ENCODE peak calls at places on chromosomes 1 and 21, in seven cellular contexts. K, O, E, V, Q, L and N are unnamed samples.

GRCh38 chr1:104991702-104992101 is 1242.0 kb downstream of the AMY1C start:
- DNase-seq in K (no peak), O (no peak), E (no peak), V (no peak), Q (no peak), L (no peak), N (no peak)

GRCh38 chr1:150615346-150616201 is 13.8 kb downstream of the ENSA start:
- DNase-seq in K (no peak), O (no peak), E (peak), V (no peak), Q (no peak), L (no peak), N (no peak)

GRCh38 chr1:147515046-147515869 is 26.0 kb upstream of the BCL9 start:
- DNase-seq in K (no peak), O (no peak), E (peak), V (no peak), Q (peak), L (no peak), N (no peak)

GRCh38 chr1:225437710-225438437 is 10.0 kb upstream of the LBR start:
- DNase-seq in K (no peak), O (no peak), E (peak), V (no peak), Q (no peak), L (peak), N (no peak)

GRCh38 chr21:14614287-14614686 is 68.2 kb upstream of the SAMSN1 start:
- DNase-seq in K (no peak), O (no peak), E (no peak), V (no peak), Q (no peak), L (no peak), N (no peak)

GRCh38 chr1:36148821-36149236 is 457 bp downstream of the TRAPPC3 start:
- DNase-seq in K (no peak), O (no peak), E (no peak), V (no peak), Q (no peak), L (no peak), N (no peak)

GRCh38 chr1:171611306-171611705 is 10.7 kb upstream of the MYOCOS start:
- DNase-seq in K (no peak), O (peak), E (no peak), V (no peak), Q (peak), L (no peak), N (peak)

GRCh38 chr1:88736633-88737248 is 52.7 kb downstream of the PKN2 start:
- DNase-seq in K (no peak), O (peak), E (peak), V (no peak), Q (peak), L (peak), N (peak)

GRCh38 chr1:21034725-21035628 is 141.7 kb downstream of the EIF4G3 start:
- DNase-seq in K (no peak), O (no peak), E (no peak), V (no peak), Q (no peak), L (no peak), N (no peak)

GRCh38 chr1:14282583-14283186 is 315.8 kb upstream of the KAZN start:
- DNase-seq in K (no peak), O (peak), E (no peak), V (no peak), Q (no peak), L (peak), N (no peak)

GRCh38 chr1:244050835-244051444 is at the start of gene ZBTB18:
- DNase-seq in K (no peak), O (no peak), E (no peak), V (no peak), Q (peak), L (peak), N (no peak)

GRCh38 chr1:85581138-85581801 is 709 bp downstream of the CCN1 start:
- DNase-seq in K (no peak), O (peak), E (peak), V (no peak), Q (peak), L (peak), N (no peak)

GRCh38 chr1:214500349-214501055 is 50.9 kb downstream of the PTPN14 start:
- DNase-seq in K (no peak), O (no peak), E (no peak), V (no peak), Q (peak), L (peak), N (no peak)

GRCh38 chr1:59971464-59971911 is 44.9 kb upstream of the CYP2J2 start:
- DNase-seq in K (peak), O (peak), E (peak), V (peak), Q (peak), L (peak), N (no peak)

GRCh38 chr1:33905241-33905640 is 41.4 kb downstream of the HMGB4 start:
- DNase-seq in K (no peak), O (no peak), E (no peak), V (no peak), Q (peak), L (no peak), N (no peak)

GRCh38 chr1:47575855-47576757 is 138.3 kb downstream of the FOXD2 start:
- DNase-seq in K (no peak), O (no peak), E (no peak), V (no peak), Q (peak), L (no peak), N (no peak)

GRCh38 chr1:163844393-163844948 is 522.7 kb downstream of the NUF2 start:
- DNase-seq in K (no peak), O (peak), E (no peak), V (no peak), Q (peak), L (no peak), N (peak)

GRCh38 chr1:44108241-44108640 is 10.4 kb upstream of the KLF17 start:
- DNase-seq in K (no peak), O (peak), E (no peak), V (no peak), Q (peak), L (no peak), N (peak)

GRCh38 chr21:17818158-17819113 is 720 bp downstream of the C21orf91 start:
- DNase-seq in K (peak), O (no peak), E (peak), V (peak), Q (peak), L (peak), N (no peak)

GRCh38 chr1:108590436-108590835 is 30.5 kb downstream of the EEIG2 start:
- DNase-seq in K (no peak), O (no peak), E (no peak), V (no peak), Q (peak), L (no peak), N (no peak)

GRCh38 chr1:188709146-188709545 is 1768.5 kb downstream of the BRINP3 start:
- DNase-seq in K (no peak), O (no peak), E (no peak), V (no peak), Q (no peak), L (no peak), N (no peak)

GRCh38 chr1:22105611-22106207 is 37.2 kb downstream of the WNT4 start:
- DNase-seq in K (peak), O (peak), E (peak), V (no peak), Q (peak), L (peak), N (no peak)

GRCh38 chr1:192263436-192263835 is 53.4 kb upstream of the RGS21 start:
- DNase-seq in K (no peak), O (peak), E (no peak), V (no peak), Q (peak), L (no peak), N (peak)

GRCh38 chr1:23384312-23385058 is 14.8 kb upstream of the ZNF436 start:
- DNase-seq in K (no peak), O (no peak), E (no peak), V (no peak), Q (peak), L (no peak), N (no peak)

GRCh38 chr1:101357444-101357986 is 120.7 kb downstream of the S1PR1 start:
- DNase-seq in K (peak), O (peak), E (peak), V (peak), Q (peak), L (peak), N (peak)

GRCh38 chr1:8004803-8005573 is 21.1 kb downstream of the ERRFI1 start:
- DNase-seq in K (no peak), O (peak), E (peak), V (peak), Q (peak), L (no peak), N (peak)

GRCh38 chr21:41739936-41740335 is 26.9 kb downstream of the RIPK4 start:
- DNase-seq in K (no peak), O (no peak), E (no peak), V (no peak), Q (peak), L (no peak), N (peak)

GRCh38 chr1:21906173-21907078 is 30.7 kb downstream of the HSPG2 start:
- DNase-seq in K (no peak), O (peak), E (no peak), V (peak), Q (peak), L (no peak), N (no peak)

GRCh38 chr1:213103377-213104306 is 52.6 kb downstream of the RPS6KC1 start:
- DNase-seq in K (no peak), O (no peak), E (no peak), V (no peak), Q (no peak), L (no peak), N (no peak)

GRCh38 chr1:66248746-66249145 is 285.2 kb upstream of the SGIP1 start:
- DNase-seq in K (no peak), O (no peak), E (no peak), V (no peak), Q (no peak), L (no peak), N (no peak)

GRCh38 chr1:209768354-209768774 is 12.5 kb downstream of the TRAF3IP3 start:
- DNase-seq in K (peak), O (no peak), E (no peak), V (no peak), Q (no peak), L (no peak), N (no peak)

GRCh38 chr1:20480261-20481157 is 5.5 kb downstream of the CAMK2N1 start:
- DNase-seq in K (no peak), O (no peak), E (peak), V (no peak), Q (no peak), L (peak), N (no peak)

GRCh38 chr1:37792943-37793686 is 532 bp upstream of the MANEAL start:
- DNase-seq in K (no peak), O (no peak), E (no peak), V (no peak), Q (no peak), L (no peak), N (no peak)

GRCh38 chr1:217522280-217522679 is 108.6 kb downstream of the GPATCH2 start:
- DNase-seq in K (no peak), O (no peak), E (no peak), V (no peak), Q (no peak), L (no peak), N (no peak)

GRCh38 chr1:198007687-198008627 is 90.8 kb downstream of the LHX9 start:
- DNase-seq in K (no peak), O (no peak), E (no peak), V (no peak), Q (no peak), L (no peak), N (peak)

GRCh38 chr1:191674780-191675179 is 483.5 kb upstream of the RGS18 start:
- DNase-seq in K (no peak), O (no peak), E (no peak), V (no peak), Q (no peak), L (no peak), N (no peak)

GRCh38 chr1:33380811-33381210 is 50.1 kb downstream of the PHC2 start:
- DNase-seq in K (no peak), O (no peak), E (no peak), V (no peak), Q (no peak), L (no peak), N (no peak)

GRCh38 chr1:40404670-40405462 is 31.3 kb downstream of the SMAP2 start:
- DNase-seq in K (peak), O (peak), E (peak), V (no peak), Q (peak), L (peak), N (peak)